ENCODE peak calls at places on chromosomes 2 and 18, in four cellular contexts. One of them, this sample, is unnamed.
A peak's percentile ranks its signal among the peaks of the same experiment; 100 is the strongest.

GRCh38 chr2:3322311-3322970 is 55.2 kb downstream of the EIPR1 start:
- DNase-seq in SW 1271: no peak
- DNase-seq in GM20000: no peak
- DNase-seq in mesenteric fat pad: no peak
- DNase-seq in this sample: no peak

GRCh38 chr18:22709288-22710060 is 223.7 kb upstream of the RBBP8 start:
- DNase-seq in SW 1271: no peak
- DNase-seq in GM20000: no peak
- DNase-seq in mesenteric fat pad: no peak
- DNase-seq in this sample: no peak

GRCh38 chr18:8260319-8260718 is 348.9 kb upstream of the RAB12 start:
- DNase-seq in SW 1271: no peak
- DNase-seq in GM20000: no peak
- DNase-seq in mesenteric fat pad: no peak
- DNase-seq in this sample: no peak

GRCh38 chr2:47652041-47652713 is 130.8 kb upstream of the MSH6 start:
- DNase-seq in SW 1271: no peak
- DNase-seq in GM20000: no peak
- DNase-seq in mesenteric fat pad: peak; percentile 47
- DNase-seq in this sample: no peak

GRCh38 chr2:231924889-231925275 is 1.3 kb downstream of the NPPC start:
- DNase-seq in SW 1271: no peak
- DNase-seq in GM20000: no peak
- DNase-seq in mesenteric fat pad: no peak
- DNase-seq in this sample: no peak

GRCh38 chr2:204967199-204967995 is 422.1 kb downstream of the PARD3B start:
- DNase-seq in SW 1271: no peak
- DNase-seq in GM20000: no peak
- DNase-seq in mesenteric fat pad: no peak
- DNase-seq in this sample: peak; percentile 3

GRCh38 chr2:12436483-12436882 is 280.3 kb upstream of the TRIB2 start:
- DNase-seq in SW 1271: no peak
- DNase-seq in GM20000: no peak
- DNase-seq in mesenteric fat pad: no peak
- DNase-seq in this sample: no peak

GRCh38 chr18:49249523-49249922 is 210.9 kb downstream of the DYM start:
- DNase-seq in SW 1271: peak; percentile 58
- DNase-seq in GM20000: no peak
- DNase-seq in mesenteric fat pad: no peak
- DNase-seq in this sample: no peak

GRCh38 chr2:109376796-109377495 is 236.8 kb downstream of the SEPTIN10 start:
- DNase-seq in SW 1271: no peak
- DNase-seq in GM20000: no peak
- DNase-seq in mesenteric fat pad: peak; percentile 73
- DNase-seq in this sample: no peak

GRCh38 chr2:222038086-222038802 is 260.6 kb downstream of the PAX3 start:
- DNase-seq in SW 1271: peak; percentile 4
- DNase-seq in GM20000: no peak
- DNase-seq in mesenteric fat pad: no peak
- DNase-seq in this sample: no peak

GRCh38 chr2:67295851-67296250 is 101.3 kb upstream of the ETAA1 start:
- DNase-seq in SW 1271: no peak
- DNase-seq in GM20000: no peak
- DNase-seq in mesenteric fat pad: no peak
- DNase-seq in this sample: no peak

GRCh38 chr18:60534539-60534938 is 162.0 kb upstream of the MC4R start:
- DNase-seq in SW 1271: no peak
- DNase-seq in GM20000: no peak
- DNase-seq in mesenteric fat pad: no peak
- DNase-seq in this sample: no peak

GRCh38 chr2:224369028-224369632 is 32.8 kb downstream of the FAM124B start:
- DNase-seq in SW 1271: peak; percentile 50
- DNase-seq in GM20000: peak; percentile 44
- DNase-seq in mesenteric fat pad: no peak
- DNase-seq in this sample: peak; percentile 48

GRCh38 chr2:222861411-222862067 is 703 bp downstream of the ACSL3 start:
- DNase-seq in SW 1271: no peak
- DNase-seq in GM20000: peak; percentile 62
- DNase-seq in mesenteric fat pad: peak; percentile 90
- DNase-seq in this sample: peak; percentile 57

GRCh38 chr2:173400760-173401159 is 46.1 kb downstream of the CDCA7 start:
- DNase-seq in SW 1271: no peak
- DNase-seq in GM20000: no peak
- DNase-seq in mesenteric fat pad: no peak
- DNase-seq in this sample: peak; percentile 45

GRCh38 chr2:28539095-28539494 is 43.2 kb downstream of the PLB1 start:
- DNase-seq in SW 1271: no peak
- DNase-seq in GM20000: no peak
- DNase-seq in mesenteric fat pad: no peak
- DNase-seq in this sample: peak; percentile 20

GRCh38 chr2:27148801-27149439 is at the start of gene TCF23:
- DNase-seq in SW 1271: no peak
- DNase-seq in GM20000: no peak
- DNase-seq in mesenteric fat pad: no peak
- DNase-seq in this sample: no peak

GRCh38 chr18:43012951-43013350 is 102.5 kb downstream of the RIT2 start:
- DNase-seq in SW 1271: no peak
- DNase-seq in GM20000: no peak
- DNase-seq in mesenteric fat pad: no peak
- DNase-seq in this sample: no peak

GRCh38 chr2:223264541-223265171 is 212.7 kb downstream of the KCNE4 start:
- DNase-seq in SW 1271: no peak
- DNase-seq in GM20000: no peak
- DNase-seq in mesenteric fat pad: no peak
- DNase-seq in this sample: peak; percentile 7

GRCh38 chr2:233758849-233759248 is 1.2 kb upstream of the UGT1A1 start:
- DNase-seq in SW 1271: no peak
- DNase-seq in GM20000: no peak
- DNase-seq in mesenteric fat pad: no peak
- DNase-seq in this sample: no peak

GRCh38 chr2:100900156-100900795 is 80.3 kb downstream of the NPAS2 start:
- DNase-seq in SW 1271: no peak
- DNase-seq in GM20000: no peak
- DNase-seq in mesenteric fat pad: no peak
- DNase-seq in this sample: no peak

GRCh38 chr2:241217320-241218031 is 29.0 kb downstream of the ANO7 start:
- DNase-seq in SW 1271: peak; percentile 35
- DNase-seq in GM20000: peak; percentile 95
- DNase-seq in mesenteric fat pad: peak; percentile 92
- DNase-seq in this sample: peak; percentile 79

GRCh38 chr2:218999881-219000568 is 6.8 kb upstream of the CRYBA2 start:
- DNase-seq in SW 1271: no peak
- DNase-seq in GM20000: peak; percentile 29
- DNase-seq in mesenteric fat pad: no peak
- DNase-seq in this sample: no peak

GRCh38 chr2:207930747-207931146 is 94.6 kb downstream of the PLEKHM3 start:
- DNase-seq in SW 1271: no peak
- DNase-seq in GM20000: no peak
- DNase-seq in mesenteric fat pad: no peak
- DNase-seq in this sample: no peak

GRCh38 chr2:160157861-160158813 is 41.9 kb downstream of the ITGB6 start:
- DNase-seq in SW 1271: no peak
- DNase-seq in GM20000: no peak
- DNase-seq in mesenteric fat pad: no peak
- DNase-seq in this sample: no peak

GRCh38 chr2:216298719-216299118 is 73.6 kb downstream of the MARCHF4 start:
- DNase-seq in SW 1271: peak; percentile 61
- DNase-seq in GM20000: no peak
- DNase-seq in mesenteric fat pad: no peak
- DNase-seq in this sample: no peak

GRCh38 chr2:70041666-70042065 is 45.6 kb upstream of the PCBP1 start:
- DNase-seq in SW 1271: no peak
- DNase-seq in GM20000: no peak
- DNase-seq in mesenteric fat pad: no peak
- DNase-seq in this sample: no peak

GRCh38 chr2:66440011-66440542 is 5.2 kb downstream of the MEIS1 start:
- DNase-seq in SW 1271: no peak
- DNase-seq in GM20000: no peak
- DNase-seq in mesenteric fat pad: no peak
- DNase-seq in this sample: no peak

GRCh38 chr2:232885264-232885961 is 15.3 kb downstream of the SNORC start:
- DNase-seq in SW 1271: no peak
- DNase-seq in GM20000: no peak
- DNase-seq in mesenteric fat pad: peak; percentile 73
- DNase-seq in this sample: no peak

GRCh38 chr2:183157131-183157530 is 32.9 kb downstream of the NUP35 start:
- DNase-seq in SW 1271: no peak
- DNase-seq in GM20000: no peak
- DNase-seq in mesenteric fat pad: no peak
- DNase-seq in this sample: no peak

GRCh38 chr2:42182654-42183308 is 13.6 kb downstream of the EML4 start:
- DNase-seq in SW 1271: no peak
- DNase-seq in GM20000: no peak
- DNase-seq in mesenteric fat pad: no peak
- DNase-seq in this sample: no peak

GRCh38 chr2:85886585-85886984 is 2.2 kb downstream of the ST3GAL5 start:
- DNase-seq in SW 1271: peak; percentile 51
- DNase-seq in GM20000: no peak
- DNase-seq in mesenteric fat pad: no peak
- DNase-seq in this sample: no peak

GRCh38 chr2:102514061-102514785 is 41.2 kb downstream of the SLC9A4 start:
- DNase-seq in SW 1271: peak; percentile 93
- DNase-seq in GM20000: no peak
- DNase-seq in mesenteric fat pad: no peak
- DNase-seq in this sample: no peak

GRCh38 chr18:73279499-73279898 is 411.7 kb upstream of the NETO1 start:
- DNase-seq in SW 1271: no peak
- DNase-seq in GM20000: no peak
- DNase-seq in mesenteric fat pad: no peak
- DNase-seq in this sample: no peak

GRCh38 chr2:95300391-95300938 is 3.3 kb downstream of the KCNIP3 start:
- DNase-seq in SW 1271: no peak
- DNase-seq in GM20000: no peak
- DNase-seq in mesenteric fat pad: no peak
- DNase-seq in this sample: peak; percentile 39

GRCh38 chr18:22974707-22975106 is 41.6 kb downstream of the RBBP8 start:
- DNase-seq in SW 1271: no peak
- DNase-seq in GM20000: no peak
- DNase-seq in mesenteric fat pad: no peak
- DNase-seq in this sample: no peak

GRCh38 chr18:51290864-51291263 is 93.4 kb upstream of the MEX3C start:
- DNase-seq in SW 1271: no peak
- DNase-seq in GM20000: no peak
- DNase-seq in mesenteric fat pad: no peak
- DNase-seq in this sample: no peak

GRCh38 chr2:110748489-110748867 is 16.1 kb downstream of the ACOXL start:
- DNase-seq in SW 1271: no peak
- DNase-seq in GM20000: peak; percentile 77
- DNase-seq in mesenteric fat pad: no peak
- DNase-seq in this sample: peak; percentile 96

GRCh38 chr2:236254021-236254420 is 10.2 kb downstream of the ASB18 start:
- DNase-seq in SW 1271: no peak
- DNase-seq in GM20000: no peak
- DNase-seq in mesenteric fat pad: no peak
- DNase-seq in this sample: no peak

This sample was measured in GM12865.